ENCODE peak calls at places on chromosomes 1 and 21, in seven cellular contexts. W, F, C, X, I, O and T are unnamed samples.

GRCh38 chr1:212698467-212699103 is 1.1 kb downstream of the BATF3 start:
- DNase-seq in W (no peak), I (no peak), O (no peak), F (no peak), X (no peak), C (no peak), T (no peak)

GRCh38 chr1:243435824-243436223 is 180.0 kb downstream of the SDCCAG8 start:
- DNase-seq in O (no peak), I (no peak), X (no peak), F (no peak), W (no peak), C (no peak), T (no peak)

GRCh38 chr1:151763990-151764389 is 694 bp upstream of the MRPL9 start:
- DNase-seq in O (no peak), C (no peak), W (no peak), I (no peak), F (peak), X (no peak), T (no peak)

GRCh38 chr1:46769028-46769740 is 29.7 kb upstream of the CYP4B1 start:
- DNase-seq in X (no peak), O (no peak), I (no peak), C (no peak), F (no peak), W (no peak), T (no peak)

GRCh38 chr21:36104306-36105300 is 30.3 kb upstream of the CBR3 start:
- DNase-seq in X (peak), F (peak), O (no peak), C (peak), I (no peak), W (peak), T (no peak)

GRCh38 chr1:56958526-56958925 is 7.3 kb downstream of the C8B start:
- DNase-seq in I (no peak), W (peak), O (no peak), C (no peak), F (no peak), X (no peak), T (no peak)

GRCh38 chr1:214329456-214330220 is 48.7 kb downstream of the SMYD2 start:
- DNase-seq in W (no peak), X (no peak), I (no peak), F (no peak), O (no peak), C (no peak), T (no peak)

GRCh38 chr1:219710529-219711194 is 97.8 kb upstream of the ZC3H11B start:
- DNase-seq in X (no peak), I (no peak), O (no peak), C (peak), W (peak), F (no peak), T (peak)

GRCh38 chr1:209769171-209769904 is 13.5 kb downstream of the TRAF3IP3 start:
- DNase-seq in F (no peak), O (no peak), I (peak), X (no peak), C (no peak), W (peak), T (no peak)

GRCh38 chr1:22916469-22916817 is 56.2 kb downstream of the LACTBL1 start:
- DNase-seq in O (no peak), F (no peak), X (no peak), C (no peak), I (no peak), W (no peak), T (no peak)

GRCh38 chr21:36694041-36694515 is 4.8 kb upstream of the SIM2 start:
- DNase-seq in C (no peak), W (peak), X (no peak), F (no peak), I (no peak), O (no peak), T (no peak)

GRCh38 chr21:15293251-15293650 is 228.5 kb upstream of the NRIP1 start:
- DNase-seq in I (no peak), X (no peak), C (peak), W (peak), F (no peak), O (peak), T (peak)

GRCh38 chr1:110053557-110054428 is 16.7 kb downstream of the ALX3 start:
- DNase-seq in W (peak), X (peak), C (no peak), F (peak), O (peak), I (no peak), T (peak)

GRCh38 chr1:4711191-4711915 is 56.9 kb downstream of the AJAP1 start:
- DNase-seq in O (no peak), W (no peak), I (no peak), X (peak), C (no peak), F (no peak), T (no peak)

GRCh38 chr21:32611471-32611997 is 643 bp downstream of the CFAP298 start:
- DNase-seq in W (peak), X (no peak), I (no peak), C (no peak), F (peak), O (no peak), T (no peak)

GRCh38 chr1:160837558-160838205 is 25.0 kb downstream of the CD244 start:
- DNase-seq in W (no peak), C (peak), I (peak), X (no peak), F (peak), O (no peak), T (no peak)

GRCh38 chr1:103496014-103496635 is 29.4 kb upstream of the RNPC3 start:
- DNase-seq in W (peak), O (no peak), I (no peak), X (no peak), C (no peak), F (no peak), T (no peak)

GRCh38 chr1:203475012-203475981 is at the start of gene PRELP:
- DNase-seq in I (no peak), W (peak), C (no peak), F (no peak), X (no peak), O (no peak), T (no peak)

GRCh38 chr1:42950146-42950480 is 8.6 kb downstream of the SLC2A1 start:
- DNase-seq in I (no peak), W (peak), F (no peak), X (no peak), O (no peak), C (no peak), T (no peak)

GRCh38 chr1:11790880-11791715 is 14.7 kb downstream of the MTHFR start:
- DNase-seq in C (peak), W (peak), X (no peak), I (no peak), O (no peak), F (peak), T (peak)

GRCh38 chr21:46004168-46004861 is 22.7 kb downstream of the COL6A1 start:
- DNase-seq in I (no peak), F (no peak), O (no peak), C (no peak), W (no peak), X (peak), T (no peak)

GRCh38 chr1:81446006-81446669 is 354.6 kb upstream of the ADGRL2 start:
- DNase-seq in I (no peak), C (no peak), O (no peak), X (no peak), W (no peak), F (no peak), T (no peak)

GRCh38 chr1:17436380-17437174 is 2.9 kb downstream of the RCC2 start:
- DNase-seq in W (no peak), X (no peak), C (no peak), O (no peak), F (no peak), I (no peak), T (no peak)

GRCh38 chr1:31924839-31925238 is 13.3 kb downstream of the PTP4A2 start:
- DNase-seq in F (no peak), O (no peak), I (no peak), X (no peak), W (no peak), C (no peak), T (no peak)

GRCh38 chr1:29711582-29712274 is 475.4 kb downstream of the PTPRU start:
- DNase-seq in F (no peak), O (no peak), X (no peak), W (peak), I (peak), C (no peak), T (no peak)

GRCh38 chr1:59743324-59744108 is 71.2 kb upstream of the HOOK1 start:
- DNase-seq in F (no peak), X (no peak), W (no peak), O (no peak), C (no peak), I (no peak), T (no peak)

GRCh38 chr1:175338447-175339135 is 146.0 kb upstream of the KIAA0040 start:
- DNase-seq in F (peak), I (no peak), W (no peak), O (peak), C (peak), X (peak), T (peak)

GRCh38 chr1:36858553-36858952 is 175.8 kb downstream of the GRIK3 start:
- DNase-seq in I (no peak), C (no peak), X (no peak), F (no peak), O (no peak), W (no peak), T (no peak)

GRCh38 chr1:29682171-29682917 is 446.0 kb downstream of the PTPRU start:
- DNase-seq in O (no peak), W (no peak), I (no peak), F (no peak), X (peak), C (no peak), T (no peak)

GRCh38 chr1:178501705-178502329 is 5.1 kb upstream of the CLEC20A start:
- DNase-seq in F (peak), I (peak), W (peak), C (peak), X (peak), O (peak), T (peak)

GRCh38 chr1:228340686-228341449 is 65.8 kb downstream of the TRIM11 start:
- DNase-seq in W (no peak), F (peak), O (no peak), I (no peak), X (peak), C (no peak), T (no peak)

GRCh38 chr1:29142714-29143113 is 19.0 kb upstream of the TMEM200B start:
- DNase-seq in F (no peak), O (no peak), X (no peak), W (no peak), C (no peak), I (no peak), T (no peak)

GRCh38 chr1:117698398-117699160 is 92.7 kb downstream of the TENT5C start:
- DNase-seq in I (no peak), X (no peak), O (no peak), F (peak), W (peak), C (no peak), T (no peak)

GRCh38 chr1:63087966-63088365 is 234.4 kb upstream of the FOXD3 start:
- DNase-seq in X (peak), F (no peak), I (no peak), C (no peak), W (no peak), O (peak), T (peak)

DNA sequence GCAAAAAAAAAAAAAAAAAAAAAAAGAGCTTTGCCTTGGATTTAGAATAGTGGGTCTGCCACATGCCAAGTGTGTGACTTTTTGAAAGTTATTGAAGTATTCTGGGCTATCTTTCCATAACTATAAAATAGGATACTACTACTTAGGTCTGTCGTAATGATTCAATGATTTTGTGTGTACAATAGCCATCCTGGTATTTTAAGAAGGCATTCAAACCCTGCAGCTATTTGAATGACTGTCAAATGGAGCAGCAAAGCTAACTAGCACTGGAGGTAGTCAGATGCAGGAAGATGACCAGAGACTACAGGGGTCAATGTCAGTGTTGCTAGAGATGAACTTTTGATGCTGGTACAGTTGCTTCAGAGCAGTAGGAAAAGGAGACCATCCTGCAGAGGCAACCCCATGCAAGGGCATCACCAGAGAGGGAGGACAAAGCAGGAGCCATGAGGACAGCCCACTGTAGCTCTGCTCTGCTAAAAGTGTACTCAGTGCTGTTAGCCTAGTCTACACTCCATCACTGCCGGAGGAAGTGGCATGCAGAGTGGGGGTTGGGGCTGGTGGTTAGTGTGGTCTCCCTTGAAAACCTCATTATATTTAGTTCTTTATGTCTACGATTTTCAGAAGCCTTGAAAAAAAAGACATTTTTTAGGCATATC is 29.0 kb downstream of the DUSP10 start:
- DNase-seq in F (no peak), C (no peak), W (no peak), O (no peak), X (no peak), I (peak), T (no peak)
- H3K27ac ChIP-seq in F (peak), C (no peak), W (peak), O (no peak), X (no peak), I (peak), T (peak)

DNA sequence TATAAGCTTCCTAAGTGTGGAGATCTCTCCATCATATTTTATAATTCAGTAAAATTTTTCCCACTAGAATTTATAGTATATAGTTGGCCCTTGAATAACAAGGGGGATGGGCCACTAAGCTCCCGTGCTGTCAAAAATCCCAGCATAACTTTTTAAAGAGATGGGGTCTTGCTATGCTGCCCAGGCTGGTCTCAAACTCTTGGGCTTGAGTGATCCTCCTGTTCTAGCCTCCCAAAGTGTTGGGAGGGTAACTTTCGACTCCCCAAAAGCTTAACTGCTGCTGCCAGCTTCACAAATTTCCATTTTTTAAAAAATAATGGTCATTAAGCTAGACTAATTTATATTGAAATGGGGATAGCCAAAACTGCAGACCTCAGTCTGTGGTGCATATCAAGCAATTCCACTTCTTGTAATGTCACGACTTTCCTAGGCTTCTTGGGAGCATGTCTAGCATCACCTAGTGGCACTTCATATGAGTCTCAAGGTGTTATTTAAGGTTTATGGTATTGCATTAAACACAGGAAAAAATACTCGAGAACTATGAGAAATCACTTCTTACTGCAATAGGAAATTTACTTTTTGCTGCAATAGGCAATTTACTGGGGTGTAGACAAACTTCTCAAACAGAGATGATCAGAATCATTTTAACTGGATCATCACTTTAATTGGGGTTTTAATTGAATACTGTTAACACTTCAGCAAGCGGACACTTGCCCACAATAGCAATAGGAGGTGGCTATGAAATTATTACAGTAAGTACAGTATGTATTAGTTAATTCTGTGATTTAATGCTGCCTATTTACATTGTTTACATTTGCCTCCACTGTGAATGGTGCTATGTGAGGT is 19.3 kb upstream of the ACTA1 start:
- DNase-seq in W (peak), I (no peak), F (no peak), X (no peak), C (peak), O (peak), T (no peak)
- TF ChIP-seq CEBPB in W (no peak), I (no peak), F (no peak), X (no peak), C (no peak), O (no peak), T (no peak)

GRCh38 chr1:85573348-85573747 is 7.2 kb upstream of the CCN1 start:
- DNase-seq in X (no peak), W (peak), O (no peak), I (no peak), F (no peak), C (no peak), T (no peak)

GRCh38 chr1:85576642-85577420 is 3.7 kb upstream of the CCN1 start:
- DNase-seq in X (peak), F (peak), C (peak), I (no peak), W (peak), O (peak), T (peak)

GRCh38 chr1:85576256-85576641 is 4.3 kb upstream of the CCN1 start:
- DNase-seq in C (no peak), I (no peak), W (no peak), O (no peak), X (peak), F (no peak), T (no peak)

GRCh38 chr1:85577421-85578320 is 2.9 kb upstream of the CCN1 start:
- DNase-seq in C (no peak), F (no peak), X (peak), I (no peak), W (no peak), O (no peak), T (peak)

GRCh38 chr1:85575363-85575995 is 5.1 kb upstream of the CCN1 start:
- DNase-seq in C (no peak), O (no peak), F (no peak), I (no peak), W (no peak), X (peak), T (no peak)
- H3K27ac ChIP-seq in C (no peak), O (no peak), F (no peak), I (no peak), W (peak), X (no peak), T (peak)

GRCh38 chr1:25212725-25213124 is 19.6 kb downstream of the SYF2 start:
- DNase-seq in W (no peak), X (no peak), C (no peak), I (no peak), O (peak), F (no peak), T (no peak)

GRCh38 chr1:25219661-25220251 is 12.5 kb downstream of the SYF2 start:
- DNase-seq in F (no peak), C (no peak), I (no peak), X (no peak), W (no peak), O (no peak), T (no peak)

GRCh38 chr1:25217598-25218232 is 14.6 kb downstream of the SYF2 start:
- DNase-seq in F (no peak), W (no peak), C (no peak), I (no peak), X (no peak), O (no peak), T (no peak)

GRCh38 chr1:25217015-25217414 is 15.3 kb downstream of the SYF2 start:
- DNase-seq in I (no peak), F (no peak), O (no peak), C (no peak), X (no peak), W (no peak), T (no peak)

DNA sequence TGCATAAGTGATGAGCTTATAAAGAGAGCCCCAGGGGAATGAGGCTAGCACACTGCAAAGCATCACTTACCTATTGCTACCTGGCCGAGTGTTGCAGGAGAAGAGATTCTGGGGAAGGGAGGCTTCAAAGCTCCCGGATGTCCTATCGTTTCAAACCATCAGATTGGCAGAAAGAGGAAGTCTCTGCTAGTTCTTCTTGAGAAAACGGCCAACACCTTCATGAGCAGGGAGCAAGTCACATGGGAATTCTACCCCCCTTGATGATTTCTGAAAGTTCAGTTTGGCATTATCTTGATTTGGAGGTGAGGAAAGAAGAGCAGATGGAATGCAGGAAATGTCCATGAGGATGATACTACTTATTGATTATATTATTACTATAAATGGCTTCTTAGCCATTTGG is 16.2 kb downstream of the SYF2 start:
- DNase-seq in O (no peak), I (no peak), F (no peak), C (no peak), X (no peak), W (no peak), T (no peak)
- TF ChIP-seq CEBPB in O (no peak), I (no peak), F (no peak), C (no peak), X (no peak), W (no peak), T (no peak)

GRCh38 chr1:211330282-211330936 is 3.8 kb downstream of the TRAF5 start:
- DNase-seq in O (no peak), F (no peak), I (no peak), C (no peak), X (peak), W (no peak), T (no peak)

GRCh38 chr1:211331011-211331709 is 4.5 kb downstream of the TRAF5 start:
- DNase-seq in O (no peak), F (no peak), W (peak), X (no peak), C (no peak), I (no peak), T (no peak)

GRCh38 chr1:211328084-211328694 is 1.6 kb downstream of the TRAF5 start:
- DNase-seq in O (no peak), W (no peak), F (no peak), C (no peak), I (no peak), X (no peak), T (no peak)

GRCh38 chr1:211328866-211329265 is 2.2 kb downstream of the TRAF5 start:
- DNase-seq in F (no peak), X (no peak), C (no peak), O (no peak), I (no peak), W (no peak), T (no peak)

GRCh38 chr1:211329764-211330201 is 3.1 kb downstream of the TRAF5 start:
- DNase-seq in X (peak), C (no peak), O (no peak), F (no peak), W (no peak), I (no peak), T (no peak)
- H3K27ac ChIP-seq in X (no peak), C (no peak), O (no peak), F (no peak), W (no peak), I (peak), T (no peak)

GRCh38 chr1:184291701-184292100 is 95.1 kb upstream of the C1orf21 start:
- DNase-seq in X (no peak), O (no peak), F (no peak), W (no peak), C (no peak), I (no peak), T (no peak)
- TF ChIP-seq CEBPB in X (no peak), O (no peak), F (no peak), W (no peak), C (no peak), I (no peak), T (no peak)

GRCh38 chr1:66240491-66241484 is 293.2 kb upstream of the SGIP1 start:
- DNase-seq in X (no peak), F (no peak), O (no peak), I (no peak), C (no peak), W (peak), T (no peak)
- H3K27ac ChIP-seq in X (no peak), F (no peak), O (no peak), I (no peak), C (no peak), W (no peak), T (peak)

DNA sequence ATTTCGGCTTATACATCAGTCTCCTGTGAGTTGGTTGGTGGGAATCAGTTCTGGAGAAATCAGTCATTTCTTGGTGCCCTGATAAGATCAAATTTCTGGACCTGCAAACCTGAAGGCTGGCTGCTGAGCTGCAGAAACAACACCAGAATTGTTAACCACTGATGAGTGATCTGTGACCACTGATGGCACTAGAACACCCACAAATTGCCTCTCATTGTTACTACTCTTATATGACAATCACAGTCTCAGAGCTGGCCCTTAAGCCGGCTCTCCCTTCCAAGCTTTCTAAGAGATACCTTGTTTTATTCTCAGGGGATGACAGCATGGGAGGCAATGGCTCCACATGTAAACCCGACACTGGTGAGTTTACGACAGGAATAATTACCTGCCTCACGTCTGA is 1.9 kb downstream of the C1orf162 start:
- DNase-seq in F (no peak), W (no peak), X (no peak), C (no peak), O (no peak), I (peak), T (no peak)
- TF ChIP-seq CEBPB in F (no peak), W (no peak), X (no peak), C (no peak), O (no peak), I (no peak), T (no peak)